ENCODE peak calls at places on chromosome 18, in four cellular contexts. O is H1, G is HepG2, A is GM12878. M is an unnamed sample.

GRCh38 chr18:74608681-74609080 is 11.0 kb downstream of the ZNF407 start:
- DNase-seq in A (no peak), O (no peak), G (peak; percentile 27), M (no peak)

GRCh38 chr18:75456277-75456676 is 28.8 kb upstream of the SMIM21 start:
- DNase-seq in A (no peak), G (no peak), O (no peak), M (no peak)

GRCh38 chr18:23529597-23529996 is 26.3 kb downstream of the RMC1 start:
- DNase-seq in A (no peak), O (no peak), G (no peak), M (no peak)

GRCh38 chr18:25229858-25230257 is 122.1 kb downstream of the ZNF521 start:
- DNase-seq in G (no peak), O (no peak), A (no peak), M (no peak)

GRCh38 chr18:10588975-10589374 is 63.1 kb downstream of the NAPG start:
- DNase-seq in O (no peak), A (no peak), G (no peak), M (no peak)

GRCh38 chr18:489244-490023 is 11.1 kb downstream of the COLEC12 start:
- DNase-seq in G (no peak), O (no peak), A (no peak), M (no peak)

GRCh38 chr18:26556573-26556972 is 8.2 kb upstream of the KCTD1 start:
- DNase-seq in O (no peak), A (peak; percentile 51), G (no peak), M (no peak)

GRCh38 chr18:73793386-73793785 is 354.2 kb downstream of the FBXO15 start:
- DNase-seq in G (no peak), A (no peak), O (no peak), M (no peak)

GRCh38 chr18:8303151-8303770 is 306.0 kb upstream of the RAB12 start:
- DNase-seq in A (no peak), G (no peak), O (no peak), M (no peak)

GRCh38 chr18:48791636-48792105 is 159.1 kb downstream of the SMAD7 start:
- DNase-seq in G (no peak), A (no peak), O (no peak), M (no peak)

GRCh38 chr18:23253630-23254029 is 118.3 kb downstream of the CABLES1 start:
- DNase-seq in G (no peak), O (no peak), A (no peak), M (no peak)

GRCh38 chr18:57771626-57772025 is 31.5 kb downstream of the ATP8B1 start:
- DNase-seq in G (no peak), O (no peak), A (no peak), M (no peak)

GRCh38 chr18:33960393-33960792 is 264.3 kb downstream of the NOL4 start:
- DNase-seq in O (no peak), G (no peak), A (no peak), M (no peak)

GRCh38 chr18:858016-858415 is 46.0 kb upstream of the YES1 start:
- DNase-seq in G (no peak), O (no peak), A (no peak), M (no peak)

GRCh38 chr18:12092398-12093229 is 1.0 kb upstream of the ANKRD62 start:
- DNase-seq in G (peak; percentile 60), O (peak; percentile 61), A (peak; percentile 5), M (no peak)

GRCh38 chr18:22796069-22796468 is 137.1 kb upstream of the RBBP8 start:
- DNase-seq in A (no peak), O (no peak), G (no peak), M (no peak)

GRCh38 chr18:37450434-37451133 is 115.0 kb downstream of the CELF4 start:
- DNase-seq in A (no peak), O (peak; percentile 74), G (no peak), M (peak; percentile 57)

GRCh38 chr18:73283032-73283431 is 415.2 kb upstream of the NETO1 start:
- DNase-seq in O (no peak), G (no peak), A (no peak), M (no peak)

GRCh38 chr18:35477497-35477896 is 20.3 kb downstream of the INO80C start:
- DNase-seq in A (no peak), G (no peak), O (no peak), M (no peak)

GRCh38 chr18:8361941-8362471 is 247.2 kb upstream of the RAB12 start:
- DNase-seq in O (no peak), G (no peak), A (no peak), M (no peak)

GRCh38 chr18:54229660-54230059 is 5.2 kb upstream of the MBD2 start:
- DNase-seq in O (no peak), G (no peak), A (no peak), M (no peak)
- TF ChIP-seq SUZ12 in O (no peak), G (no peak), A (no peak), M (no peak)

DNA sequence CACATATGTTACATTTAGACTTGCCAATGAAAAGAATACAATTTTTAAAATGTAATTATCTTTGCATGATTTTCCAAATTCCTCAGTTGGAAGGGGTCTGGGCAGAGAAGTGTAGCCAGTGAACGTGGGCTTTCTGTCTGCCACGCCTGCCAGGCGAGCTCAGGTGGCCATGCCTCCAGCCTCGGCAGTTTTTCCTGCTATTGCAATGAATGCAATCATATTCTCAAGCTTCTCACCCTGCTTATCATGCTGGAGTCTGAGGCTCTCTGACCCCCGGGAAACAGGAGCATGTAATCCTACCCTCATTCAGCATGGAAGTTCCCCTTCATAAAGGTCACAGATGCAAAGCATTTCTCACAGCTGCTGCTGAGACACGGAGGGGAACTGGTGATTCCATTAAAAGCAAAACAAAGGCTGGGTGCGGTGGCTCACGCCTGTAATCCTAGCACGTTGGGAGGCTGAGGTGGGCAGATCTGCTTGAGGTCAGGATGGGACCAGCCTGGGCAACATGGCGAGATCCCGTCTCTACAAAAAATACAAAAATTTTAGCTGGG is 154.8 kb downstream of the MBP start:
- DNase-seq in A (no peak), O (peak; percentile 32), G (no peak), M (no peak)
- H3K9ac ChIP-seq in A (no peak overlapping the region), O (no peak overlapping the region), G (no peak overlapping the region), M (no peak overlapping the region)

GRCh38 chr18:62784966-62785413 is 69.6 kb downstream of the PHLPP1 start:
- DNase-seq in G (no peak), A (no peak), O (no peak), M (no peak)
- TF ChIP-seq SUZ12 in G (no peak), A (no peak), O (no peak), M (no peak)

GRCh38 chr18:70425236-70425635 is 136.4 kb downstream of the SOCS6 start:
- DNase-seq in O (no peak), A (no peak), G (no peak), M (no peak)

GRCh38 chr18:70421471-70421870 is 132.6 kb downstream of the SOCS6 start:
- DNase-seq in A (no peak), G (no peak), O (no peak), M (no peak)

GRCh38 chr18:70422061-70422965 is 133.5 kb downstream of the SOCS6 start:
- DNase-seq in O (no peak), G (peak; percentile 35), A (no peak), M (no peak)

GRCh38 chr18:70423988-70424387 is 135.1 kb downstream of the SOCS6 start:
- DNase-seq in G (no peak), O (no peak), A (no peak), M (no peak)

GRCh38 chr18:70423120-70423519 is 134.3 kb downstream of the SOCS6 start:
- DNase-seq in G (no peak), O (no peak), A (no peak), M (no peak)
- H3K9ac ChIP-seq in G (no peak overlapping the region), O (no peak overlapping the region), A (no peak overlapping the region), M (no peak overlapping the region)